ENCODE peak calls at places on chromosomes 12 and 14, in five cellular contexts. J, V, Q, T and A are unnamed samples.
A peak's percentile ranks its signal among the peaks of the same experiment; 100 is the strongest.

GRCh38 chr12:69290545-69291277 is 51.3 kb downstream of the CPSF6 start:
- DNase-seq in T (peak; percentile 42), Q (peak; percentile 92), V (peak; percentile 34), J (peak; percentile 88), A (peak; percentile 77)

GRCh38 chr14:94341654-94342333 is 18.7 kb upstream of the SERPINA6 start:
- DNase-seq in J (no peak), Q (no peak), T (no peak), V (no peak), A (no peak)

GRCh38 chr12:31874961-31875608 is 84.1 kb upstream of the RESF1 start:
- DNase-seq in Q (peak; percentile 77), J (peak; percentile 91), V (peak; percentile 41), T (peak; percentile 54), A (peak; percentile 19)

GRCh38 chr12:12467701-12468218 is 94.9 kb downstream of the DUSP16 start:
- DNase-seq in Q (peak; percentile 53), J (no peak), V (no peak), T (peak; percentile 74), A (no peak)

GRCh38 chr12:32568241-32568640 is 110.9 kb upstream of the DNM1L start:
- DNase-seq in V (no peak), J (peak; percentile 87), Q (no peak), T (no peak), A (no peak)

GRCh38 chr12:30417697-30418231 is 277.9 kb downstream of the IPO8 start:
- DNase-seq in J (peak; percentile 90), V (peak; percentile 19), Q (no peak), T (no peak), A (no peak)

GRCh38 chr12:6551063-6551461 is 4.8 kb downstream of the IFFO1 start:
- DNase-seq in Q (no peak), V (peak; percentile 88), J (no peak), T (no peak), A (no peak)

GRCh38 chr14:73651005-73651404 is 6.2 kb downstream of the DNAL1 start:
- DNase-seq in J (no peak), V (no peak), Q (no peak), T (no peak), A (no peak)

GRCh38 chr12:82896979-82897378 is 210.3 kb downstream of the TMTC2 start:
- DNase-seq in V (no peak), Q (no peak), T (no peak), J (peak; percentile 37), A (no peak)

GRCh38 chr12:27619308-27619707 is 76.9 kb upstream of the REP15 start:
- DNase-seq in Q (no peak), V (no peak), J (peak; percentile 80), T (no peak), A (no peak)

GRCh38 chr12:52783563-52784316 is 6.6 kb upstream of the KRT76 start:
- DNase-seq in V (no peak), Q (no peak), T (no peak), J (no peak), A (no peak)

GRCh38 chr14:61120576-61120975 is 139.5 kb downstream of the SLC38A6 start:
- DNase-seq in T (no peak), Q (peak; percentile 57), V (no peak), J (no peak), A (no peak)

GRCh38 chr12:27561535-27562350 is 37.7 kb downstream of the PPFIBP1 start:
- DNase-seq in T (no peak), V (no peak), Q (no peak), J (no peak), A (no peak)

GRCh38 chr14:56027916-56028637 is 90.1 kb upstream of the PELI2 start:
- DNase-seq in V (no peak), T (no peak), J (no peak), Q (no peak), A (no peak)

GRCh38 chr12:107748472-107748871 is 12.5 kb downstream of the PRDM4 start:
- DNase-seq in Q (no peak), V (no peak), J (peak; percentile 74), T (no peak), A (no peak)

GRCh38 chr14:81980601-81981310 is 447.1 kb upstream of the SEL1L start:
- DNase-seq in J (no peak), V (no peak), Q (no peak), T (no peak), A (no peak)

GRCh38 chr12:107844312-107844921 is 69.9 kb downstream of the ASCL4 start:
- DNase-seq in V (no peak), J (no peak), Q (no peak), T (no peak), A (peak; percentile 4)

GRCh38 chr12:48542300-48542928 is 17.0 kb downstream of the OR8S1 start:
- DNase-seq in V (no peak), T (no peak), Q (peak; percentile 32), J (peak; percentile 53), A (peak; percentile 36)

GRCh38 chr12:53381739-53382630 is 2.0 kb downstream of the SP1 start:
- DNase-seq in T (peak; percentile 26), V (peak; percentile 70), Q (peak; percentile 64), J (peak; percentile 80), A (peak; percentile 73)

GRCh38 chr14:103522028-103522581 is 525 bp downstream of the CKB start:
- DNase-seq in Q (no peak), T (no peak), J (no peak), V (peak; percentile 35), A (peak; percentile 61)

GRCh38 chr12:65943388-65944137 is 119.3 kb downstream of the HMGA2 start:
- DNase-seq in V (no peak), J (peak; percentile 68), Q (no peak), T (no peak), A (no peak)

GRCh38 chr12:105253882-105254513 is 18.0 kb upstream of the APPL2 start:
- DNase-seq in Q (no peak), V (no peak), T (no peak), J (peak; percentile 59), A (no peak)

GRCh38 chr12:88658009-88658408 is 77.7 kb upstream of the KITLG start:
- DNase-seq in J (peak; percentile 58), V (no peak), T (no peak), Q (no peak), A (no peak)

GRCh38 chr12:123089631-123090353 is 61.1 kb downstream of the PITPNM2 start:
- DNase-seq in V (no peak), T (no peak), J (peak; percentile 91), Q (no peak), A (no peak)

GRCh38 chr12:114679942-114680341 is 4.0 kb downstream of the TBX3 start:
- DNase-seq in V (no peak), Q (no peak), T (no peak), J (no peak), A (no peak)

GRCh38 chr12:103800252-103800771 is 40.7 kb downstream of the NT5DC3 start:
- DNase-seq in V (peak; percentile 61), J (peak; percentile 88), Q (no peak), T (no peak), A (peak; percentile 48)

GRCh38 chr14:99793213-99794155 is at the start of gene EML1:
- DNase-seq in V (peak; percentile 87), J (peak; percentile 89), T (peak; percentile 68), Q (peak; percentile 74), A (peak; percentile 94)

GRCh38 chr12:14910090-14910915 is 24.6 kb upstream of the MGP start:
- DNase-seq in Q (peak; percentile 17), T (no peak), V (no peak), J (peak; percentile 73), A (no peak)

GRCh38 chr12:75390156-75390898 is 562 bp upstream of the GLIPR1L2 start:
- DNase-seq in T (no peak), V (no peak), Q (no peak), J (no peak), A (no peak)
- H3K27me3 ChIP-seq in T (no peaks in the 10 kb centered on the region), V (no peaks in the 10 kb centered on the region), Q (no peaks in the 10 kb centered on the region), J (no peaks in the 10 kb centered on the region), A (no peaks in the 10 kb centered on the region)

DNA sequence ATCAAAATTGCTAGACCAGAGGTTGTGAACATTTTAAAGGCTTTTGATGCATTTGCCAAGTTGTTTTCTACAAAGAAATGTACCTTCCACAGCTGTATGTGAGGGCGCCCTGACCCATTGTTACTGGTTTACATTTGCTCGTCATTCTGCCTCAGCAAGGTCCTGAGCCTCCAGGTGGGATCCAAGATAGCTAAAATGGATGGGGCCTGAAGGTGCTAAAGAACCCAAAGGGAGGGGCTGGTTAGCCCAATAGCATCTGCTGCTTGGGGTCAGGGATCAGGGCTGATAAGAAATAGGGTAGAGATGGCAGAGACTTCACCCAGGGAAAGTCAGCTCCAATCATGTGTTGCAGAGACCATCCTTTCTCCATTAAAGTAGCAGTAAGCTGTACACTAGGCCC is 43.1 kb downstream of the GALNT16 start:
- DNase-seq in Q (no peak), J (no peak), V (no peak), T (no peak), A (no peak)
- H3K27me3 ChIP-seq in Q (peaks cover 13% of the 10 kb centered on the region), J (peaks cover 17% of the 10 kb centered on the region), V (no peaks in the 10 kb centered on the region), T (no peaks in the 10 kb centered on the region), A (no peaks in the 10 kb centered on the region)

GRCh38 chr14:63039800-63040380 is 5.4 kb downstream of the KCNH5 start:
- DNase-seq in V (no peak), J (peak; percentile 68), T (no peak), Q (no peak), A (peak; percentile 12)

GRCh38 chr14:63045612-63046320 is 508 bp upstream of the KCNH5 start:
- DNase-seq in T (no peak), J (peak; percentile 36), Q (no peak), V (peak; percentile 13), A (peak; percentile 78)

GRCh38 chr14:63046339-63047268 is 1.3 kb upstream of the KCNH5 start:
- DNase-seq in T (no peak), V (no peak), J (no peak), Q (no peak), A (no peak)

GRCh38 chr14:63050694-63051093 is 5.4 kb upstream of the KCNH5 start:
- DNase-seq in V (no peak), T (no peak), Q (no peak), J (no peak), A (no peak)

GRCh38 chr14:63045234-63045611 is at the start of gene KCNH5:
- DNase-seq in J (peak; percentile 43), T (no peak), V (peak; percentile 17), Q (peak; percentile 5), A (peak; percentile 83)
- H3K27me3 ChIP-seq in J (peaks cover 72% of the 10 kb centered on the region), T (peaks cover 4% of the 10 kb centered on the region), V (peaks cover 4% of the 10 kb centered on the region), Q (peaks cover 13% of the 10 kb centered on the region), A (peaks cover 30% of the 10 kb centered on the region)

GRCh38 chr12:130076752-130077151 is 85.5 kb upstream of the FZD10 start:
- DNase-seq in J (no peak), T (no peak), Q (no peak), V (no peak), A (no peak)
- H3K27me3 ChIP-seq in J (peaks cover 13% of the 10 kb centered on the region), T (no peaks in the 10 kb centered on the region), Q (no peaks in the 10 kb centered on the region), V (no peaks in the 10 kb centered on the region), A (peaks cover 2% of the 10 kb centered on the region)

GRCh38 chr12:131122631-131123030 is 168.9 kb downstream of the ADGRD1 start:
- DNase-seq in Q (no peak), V (peak; percentile 9), J (no peak), T (no peak), A (no peak)
- H3K27me3 ChIP-seq in Q (no peaks in the 10 kb centered on the region), V (no peaks in the 10 kb centered on the region), J (no peaks in the 10 kb centered on the region), T (no peaks in the 10 kb centered on the region), A (no peaks in the 10 kb centered on the region)

DNA sequence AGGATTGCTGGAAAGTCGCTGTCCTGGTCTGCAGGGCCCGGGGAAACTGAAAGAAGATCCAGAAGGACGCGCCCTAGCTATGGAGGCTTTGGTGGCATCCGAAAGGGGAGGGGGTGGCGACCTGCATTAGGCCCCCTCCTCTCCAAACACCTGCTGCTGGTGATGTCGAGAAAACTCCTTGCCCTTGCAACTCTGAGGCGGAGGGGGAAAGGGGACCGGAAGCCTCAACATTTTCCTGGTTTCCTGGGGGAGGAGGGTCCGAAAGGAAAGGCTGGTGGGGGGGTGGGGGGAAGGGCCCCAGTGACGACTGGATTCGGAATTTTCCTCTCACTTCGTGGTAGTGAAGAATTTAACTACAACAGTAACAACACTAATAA is 421.1 kb downstream of the VRK1 start:
- DNase-seq in V (no peak), Q (no peak), J (no peak), T (no peak), A (no peak)
- H3K27me3 ChIP-seq in V (no peaks in the 10 kb centered on the region), Q (peaks cover 15% of the 10 kb centered on the region), J (peaks cover 65% of the 10 kb centered on the region), T (no peaks in the 10 kb centered on the region), A (peaks cover 23% of the 10 kb centered on the region)